ENCODE peak calls at places on chromosomes 1 and 21, in four cellular contexts. One of them, this sample, is unnamed.

GRCh38 chr1:164558461-164559341 is at the start of gene PBX1:
- DNase-seq in AG09309: peak
- DNase-seq in suprapubic skin: peak
- DNase-seq in CD8-positive, alpha-beta T cell: peak
- DNase-seq in this sample: peak

GRCh38 chr1:77636864-77637263 is 45.6 kb downstream of the ZZZ3 start:
- DNase-seq in AG09309: no peak
- DNase-seq in suprapubic skin: no peak
- DNase-seq in CD8-positive, alpha-beta T cell: no peak
- DNase-seq in this sample: no peak

GRCh38 chr1:247417786-247418185 is 1.8 kb downstream of the NLRP3 start:
- DNase-seq in CD8-positive, alpha-beta T cell: no peak
- DNase-seq in suprapubic skin: no peak
- DNase-seq in AG09309: no peak
- DNase-seq in this sample: no peak

GRCh38 chr1:103416681-103417318 is 108.7 kb upstream of the RNPC3 start:
- DNase-seq in suprapubic skin: no peak
- DNase-seq in CD8-positive, alpha-beta T cell: no peak
- DNase-seq in AG09309: no peak
- DNase-seq in this sample: no peak

GRCh38 chr1:20609541-20609940 is 20.6 kb downstream of the CDA start:
- DNase-seq in AG09309: no peak
- DNase-seq in CD8-positive, alpha-beta T cell: no peak
- DNase-seq in suprapubic skin: no peak
- DNase-seq in this sample: no peak

GRCh38 chr1:11790101-11790879 is 15.5 kb downstream of the MTHFR start:
- DNase-seq in CD8-positive, alpha-beta T cell: no peak
- DNase-seq in AG09309: no peak
- DNase-seq in suprapubic skin: no peak
- DNase-seq in this sample: no peak

GRCh38 chr21:37560385-37560784 is 193.8 kb downstream of the DYRK1A start:
- DNase-seq in suprapubic skin: no peak
- DNase-seq in CD8-positive, alpha-beta T cell: no peak
- DNase-seq in AG09309: no peak
- DNase-seq in this sample: no peak

GRCh38 chr1:153771841-153772593 is 3.2 kb upstream of the SLC27A3 start:
- DNase-seq in CD8-positive, alpha-beta T cell: no peak
- DNase-seq in suprapubic skin: no peak
- DNase-seq in AG09309: no peak
- DNase-seq in this sample: no peak

GRCh38 chr1:176802316-176802715 is 339.3 kb downstream of the PAPPA2 start:
- DNase-seq in CD8-positive, alpha-beta T cell: no peak
- DNase-seq in suprapubic skin: no peak
- DNase-seq in AG09309: no peak
- DNase-seq in this sample: no peak

GRCh38 chr1:204128964-204129896 is 22.6 kb downstream of the ETNK2 start:
- DNase-seq in CD8-positive, alpha-beta T cell: peak
- DNase-seq in suprapubic skin: peak
- DNase-seq in AG09309: no peak
- DNase-seq in this sample: peak

GRCh38 chr1:8687053-8687452 is 130.4 kb downstream of the RERE start:
- DNase-seq in suprapubic skin: no peak
- DNase-seq in AG09309: no peak
- DNase-seq in CD8-positive, alpha-beta T cell: no peak
- DNase-seq in this sample: peak

GRCh38 chr1:154221815-154222081 is 993 bp downstream of the UBAP2L start:
- DNase-seq in CD8-positive, alpha-beta T cell: no peak
- DNase-seq in suprapubic skin: no peak
- DNase-seq in AG09309: no peak
- DNase-seq in this sample: peak

GRCh38 chr1:173448945-173449344 is 28.2 kb upstream of the PRDX6 start:
- DNase-seq in CD8-positive, alpha-beta T cell: no peak
- DNase-seq in AG09309: no peak
- DNase-seq in suprapubic skin: no peak
- DNase-seq in this sample: no peak

GRCh38 chr1:30801826-30802198 is 44.2 kb upstream of the LAPTM5 start:
- DNase-seq in CD8-positive, alpha-beta T cell: peak
- DNase-seq in AG09309: no peak
- DNase-seq in suprapubic skin: peak
- DNase-seq in this sample: peak

GRCh38 chr21:38965910-38966504 is 160.3 kb downstream of the ETS2 start:
- DNase-seq in CD8-positive, alpha-beta T cell: no peak
- DNase-seq in AG09309: no peak
- DNase-seq in suprapubic skin: no peak
- DNase-seq in this sample: no peak

GRCh38 chr1:201665036-201665435 is 126.1 kb downstream of the NAV1 start:
- DNase-seq in AG09309: no peak
- DNase-seq in CD8-positive, alpha-beta T cell: no peak
- DNase-seq in suprapubic skin: no peak
- DNase-seq in this sample: no peak

GRCh38 chr1:155318082-155318481 is 2.6 kb upstream of the RUSC1 start:
- DNase-seq in CD8-positive, alpha-beta T cell: no peak
- DNase-seq in AG09309: no peak
- DNase-seq in suprapubic skin: no peak
- DNase-seq in this sample: no peak

GRCh38 chr1:87084247-87084836 is 169.9 kb downstream of the HS2ST1 start:
- DNase-seq in CD8-positive, alpha-beta T cell: no peak
- DNase-seq in AG09309: peak
- DNase-seq in suprapubic skin: no peak
- DNase-seq in this sample: peak

GRCh38 chr1:41673355-41673754 is 188.9 kb upstream of the EDN2 start:
- DNase-seq in CD8-positive, alpha-beta T cell: peak
- DNase-seq in suprapubic skin: no peak
- DNase-seq in AG09309: peak
- DNase-seq in this sample: no peak

GRCh38 chr21:33367309-33367973 is 35.8 kb upstream of the IFNGR2 start:
- DNase-seq in CD8-positive, alpha-beta T cell: no peak
- DNase-seq in AG09309: no peak
- DNase-seq in suprapubic skin: no peak
- DNase-seq in this sample: no peak

GRCh38 chr1:247475793-247476192 is 17.9 kb upstream of the OR2B11 start:
- DNase-seq in suprapubic skin: no peak
- DNase-seq in AG09309: no peak
- DNase-seq in CD8-positive, alpha-beta T cell: no peak
- DNase-seq in this sample: no peak

GRCh38 chr1:62198781-62199125 is 4.1 kb downstream of the L1TD1 start:
- DNase-seq in suprapubic skin: peak
- DNase-seq in CD8-positive, alpha-beta T cell: no peak
- DNase-seq in AG09309: no peak
- DNase-seq in this sample: peak

GRCh38 chr1:220926146-220926545 is 46.9 kb downstream of the HLX start:
- DNase-seq in AG09309: peak
- DNase-seq in suprapubic skin: no peak
- DNase-seq in CD8-positive, alpha-beta T cell: no peak
- DNase-seq in this sample: no peak

GRCh38 chr1:38300616-38301015 is 254.0 kb upstream of the POU3F1 start:
- DNase-seq in AG09309: no peak
- DNase-seq in CD8-positive, alpha-beta T cell: no peak
- DNase-seq in suprapubic skin: no peak
- DNase-seq in this sample: no peak

GRCh38 chr1:11836955-11837766 is 10.4 kb downstream of the NPPA start:
- DNase-seq in AG09309: no peak
- DNase-seq in suprapubic skin: no peak
- DNase-seq in CD8-positive, alpha-beta T cell: no peak
- DNase-seq in this sample: no peak

GRCh38 chr1:232792949-232793348 is 12.3 kb upstream of the MAP10 start:
- DNase-seq in CD8-positive, alpha-beta T cell: no peak
- DNase-seq in AG09309: no peak
- DNase-seq in suprapubic skin: no peak
- DNase-seq in this sample: no peak

GRCh38 chr1:232795497-232796068 is 9.6 kb upstream of the MAP10 start:
- DNase-seq in AG09309: no peak
- DNase-seq in CD8-positive, alpha-beta T cell: no peak
- DNase-seq in suprapubic skin: no peak
- DNase-seq in this sample: no peak

GRCh38 chr1:232789660-232790059 is 15.6 kb upstream of the MAP10 start:
- DNase-seq in AG09309: no peak
- DNase-seq in suprapubic skin: no peak
- DNase-seq in CD8-positive, alpha-beta T cell: no peak
- DNase-seq in this sample: no peak

GRCh38 chr1:232788235-232788872 is 16.9 kb upstream of the MAP10 start:
- DNase-seq in AG09309: no peak
- DNase-seq in CD8-positive, alpha-beta T cell: no peak
- DNase-seq in suprapubic skin: no peak
- DNase-seq in this sample: no peak

GRCh38 chr1:232793944-232794343 is 11.3 kb upstream of the MAP10 start:
- DNase-seq in suprapubic skin: no peak
- DNase-seq in CD8-positive, alpha-beta T cell: no peak
- DNase-seq in AG09309: peak
- DNase-seq in this sample: peak
- TF ChIP-seq CTCF in suprapubic skin: no peak
- TF ChIP-seq CTCF in CD8-positive, alpha-beta T cell: no peak
- TF ChIP-seq CTCF in AG09309: peak
- TF ChIP-seq CTCF in this sample: no peak

GRCh38 chr21:45570071-45570470 is 27.8 kb upstream of the SLC19A1 start:
- DNase-seq in AG09309: no peak
- DNase-seq in suprapubic skin: peak
- DNase-seq in CD8-positive, alpha-beta T cell: no peak
- DNase-seq in this sample: no peak

GRCh38 chr21:45571641-45572040 is 29.4 kb upstream of the SLC19A1 start:
- DNase-seq in suprapubic skin: peak
- DNase-seq in CD8-positive, alpha-beta T cell: no peak
- DNase-seq in AG09309: no peak
- DNase-seq in this sample: no peak

GRCh38 chr21:45572231-45572630 is 30.0 kb upstream of the SLC19A1 start:
- DNase-seq in AG09309: no peak
- DNase-seq in suprapubic skin: peak
- DNase-seq in CD8-positive, alpha-beta T cell: no peak
- DNase-seq in this sample: no peak

GRCh38 chr21:45572783-45573451 is 30.7 kb upstream of the SLC19A1 start:
- DNase-seq in CD8-positive, alpha-beta T cell: no peak
- DNase-seq in AG09309: no peak
- DNase-seq in suprapubic skin: peak
- DNase-seq in this sample: no peak

GRCh38 chr21:45570826-45571601 is 28.8 kb upstream of the SLC19A1 start:
- DNase-seq in AG09309: peak
- DNase-seq in suprapubic skin: peak
- DNase-seq in CD8-positive, alpha-beta T cell: no peak
- DNase-seq in this sample: no peak
- TF ChIP-seq CTCF in AG09309: no peak
- TF ChIP-seq CTCF in suprapubic skin: no peak
- TF ChIP-seq CTCF in CD8-positive, alpha-beta T cell: no peak
- TF ChIP-seq CTCF in this sample: no peak

GRCh38 chr1:115507256-115507589 is 134.5 kb upstream of the VANGL1 start:
- DNase-seq in suprapubic skin: no peak
- DNase-seq in AG09309: no peak
- DNase-seq in CD8-positive, alpha-beta T cell: no peak
- DNase-seq in this sample: peak
- TF ChIP-seq CTCF in suprapubic skin: no peak
- TF ChIP-seq CTCF in AG09309: peak
- TF ChIP-seq CTCF in CD8-positive, alpha-beta T cell: no peak
- TF ChIP-seq CTCF in this sample: peak

GRCh38 chr1:91007092-91007491 is 14.7 kb downstream of the ZNF644 start:
- DNase-seq in suprapubic skin: no peak
- DNase-seq in CD8-positive, alpha-beta T cell: no peak
- DNase-seq in AG09309: no peak
- DNase-seq in this sample: no peak
- TF ChIP-seq CTCF in suprapubic skin: no peak
- TF ChIP-seq CTCF in CD8-positive, alpha-beta T cell: no peak
- TF ChIP-seq CTCF in AG09309: no peak
- TF ChIP-seq CTCF in this sample: no peak

GRCh38 chr21:20971296-20971921 is 26.8 kb upstream of the NCAM2 start:
- DNase-seq in AG09309: no peak
- DNase-seq in CD8-positive, alpha-beta T cell: no peak
- DNase-seq in suprapubic skin: no peak
- DNase-seq in this sample: peak
- TF ChIP-seq CTCF in AG09309: no peak
- TF ChIP-seq CTCF in CD8-positive, alpha-beta T cell: no peak
- TF ChIP-seq CTCF in suprapubic skin: peak
- TF ChIP-seq CTCF in this sample: peak

GRCh38 chr1:117118101-117118500 is 3.4 kb downstream of the TRIM45 start:
- DNase-seq in CD8-positive, alpha-beta T cell: no peak
- DNase-seq in AG09309: no peak
- DNase-seq in suprapubic skin: no peak
- DNase-seq in this sample: no peak

GRCh38 chr1:117121589-117122296 is at the start of gene TRIM45:
- DNase-seq in AG09309: peak
- DNase-seq in suprapubic skin: peak
- DNase-seq in CD8-positive, alpha-beta T cell: peak
- DNase-seq in this sample: peak

GRCh38 chr1:117123274-117123673 is 1.7 kb upstream of the TRIM45 start:
- DNase-seq in AG09309: no peak
- DNase-seq in suprapubic skin: no peak
- DNase-seq in CD8-positive, alpha-beta T cell: no peak
- DNase-seq in this sample: no peak

GRCh38 chr1:117120774-117121588 is 568 bp downstream of the TRIM45 start:
- DNase-seq in AG09309: no peak
- DNase-seq in suprapubic skin: no peak
- DNase-seq in CD8-positive, alpha-beta T cell: no peak
- DNase-seq in this sample: no peak

DNA sequence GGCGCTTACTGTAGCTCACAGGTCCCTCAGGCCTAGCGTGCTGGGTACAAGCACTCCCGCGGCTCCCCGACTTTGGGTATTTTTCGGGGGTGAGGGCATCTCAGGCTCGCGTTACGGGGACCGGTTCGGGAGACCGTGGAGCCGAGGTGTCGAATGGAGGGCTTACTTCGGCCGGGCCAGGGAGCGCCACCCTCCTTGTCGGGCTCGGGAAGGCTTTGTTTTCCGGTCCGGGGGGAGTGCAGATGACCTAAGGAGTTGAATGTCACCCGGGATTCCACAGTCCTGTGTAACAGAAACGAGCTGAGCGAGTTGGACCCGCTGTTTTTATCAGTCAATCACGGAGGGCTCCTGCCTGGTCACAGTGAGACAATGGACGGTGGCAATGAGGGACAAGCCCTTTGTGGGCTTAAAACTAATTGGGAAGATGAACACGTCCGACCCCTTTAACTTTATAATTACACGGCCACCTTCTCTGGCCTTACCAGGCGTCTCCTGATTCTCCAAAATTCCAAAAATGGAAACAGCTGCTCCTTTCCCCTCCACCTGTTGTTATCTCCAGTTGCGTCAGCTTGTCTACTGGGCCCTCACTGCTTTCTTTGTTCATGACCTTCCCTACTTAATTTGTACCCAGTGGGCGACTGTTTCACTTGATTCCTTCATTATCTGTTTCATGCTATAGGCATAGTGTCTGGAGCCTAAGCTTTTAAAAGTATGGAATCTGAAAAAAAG is 912 bp upstream of the TRIM45 start:
- DNase-seq in suprapubic skin: no peak
- DNase-seq in AG09309: no peak
- DNase-seq in CD8-positive, alpha-beta T cell: no peak
- DNase-seq in this sample: no peak
- TF ChIP-seq CTCF in suprapubic skin: no peak
- TF ChIP-seq CTCF in AG09309: no peak
- TF ChIP-seq CTCF in CD8-positive, alpha-beta T cell: peak
- TF ChIP-seq CTCF in this sample: no peak

GRCh38 chr1:214448536-214448935 is 102.9 kb downstream of the PTPN14 start:
- DNase-seq in suprapubic skin: no peak
- DNase-seq in CD8-positive, alpha-beta T cell: no peak
- DNase-seq in AG09309: no peak
- DNase-seq in this sample: no peak
- TF ChIP-seq CTCF in suprapubic skin: no peak
- TF ChIP-seq CTCF in CD8-positive, alpha-beta T cell: no peak
- TF ChIP-seq CTCF in AG09309: no peak
- TF ChIP-seq CTCF in this sample: no peak